ENCODE peak calls at places on chromosomes 2 and 18, in six cellular contexts. X, S, P, K, A and Y are unnamed samples.

GRCh38 chr2:231104115-231104713 is 20.6 kb downstream of the HTR2B start:
- DNase-seq in X (peak; percentile 57), S (peak; percentile 79), P (peak; percentile 43), K (peak; percentile 63), A (peak; percentile 54), Y (peak; percentile 50)

GRCh38 chr2:197615033-197615652 is 60.2 kb downstream of the RFTN2 start:
- DNase-seq in X (no peak), S (no peak), P (no peak), K (no peak), A (no peak), Y (no peak)

GRCh38 chr2:152505495-152505906 is 170.5 kb downstream of the FMNL2 start:
- DNase-seq in X (no peak), S (no peak), P (no peak), K (peak; percentile 92), A (no peak), Y (no peak)

GRCh38 chr2:55047677-55048299 is 2.5 kb downstream of the RTN4 start:
- DNase-seq in X (no peak), S (no peak), P (no peak), K (no peak), A (no peak), Y (no peak)

GRCh38 chr2:97951155-97951670 is 44.5 kb downstream of the TMEM131 start:
- DNase-seq in X (no peak), S (no peak), P (no peak), K (no peak), A (no peak), Y (no peak)

GRCh38 chr2:233424028-233424951 is 70.0 kb downstream of the DGKD start:
- DNase-seq in X (no peak), S (no peak), P (no peak), K (no peak), A (peak; percentile 87), Y (peak; percentile 70)

GRCh38 chr2:237718277-237718634 is 80.3 kb upstream of the RBM44 start:
- DNase-seq in X (no peak), S (peak; percentile 12), P (no peak), K (no peak), A (no peak), Y (no peak)

GRCh38 chr2:74498500-74499268 is 719 bp downstream of the LBX2 start:
- DNase-seq in X (no peak), S (no peak), P (peak; percentile 79), K (no peak), A (peak; percentile 40), Y (no peak)

GRCh38 chr18:52283927-52284326 is 56.1 kb upstream of the DCC start:
- DNase-seq in X (no peak), S (no peak), P (no peak), K (no peak), A (no peak), Y (no peak)

GRCh38 chr2:75582840-75583239 is 22.1 kb upstream of the EVA1A start:
- DNase-seq in X (no peak), S (no peak), P (no peak), K (no peak), A (no peak), Y (no peak)

GRCh38 chr2:234952270-234953115 is 676 bp downstream of the SH3BP4 start:
- DNase-seq in X (no peak), S (no peak), P (no peak), K (no peak), A (peak; percentile 53), Y (no peak)

GRCh38 chr2:88737385-88737784 is 45.9 kb downstream of the RPIA start:
- DNase-seq in X (no peak), S (no peak), P (no peak), K (no peak), A (no peak), Y (no peak)

GRCh38 chr2:20438334-20439192 is 8.3 kb upstream of the RHOB start:
- DNase-seq in X (peak; percentile 39), S (no peak), P (no peak), K (peak; percentile 91), A (no peak), Y (no peak)

GRCh38 chr2:241575624-241576292 is 17.2 kb downstream of the BOK start:
- DNase-seq in X (no peak), S (no peak), P (peak; percentile 25), K (no peak), A (no peak), Y (no peak)

GRCh38 chr18:32287249-32287648 is 97.4 kb downstream of the MEP1B start:
- DNase-seq in X (no peak), S (no peak), P (no peak), K (no peak), A (no peak), Y (no peak)

GRCh38 chr2:47321411-47322031 is 81.4 kb upstream of the MSH2 start:
- DNase-seq in X (no peak), S (no peak), P (no peak), K (no peak), A (no peak), Y (peak; percentile 61)

GRCh38 chr18:36769172-36769571 is 59.6 kb downstream of the TPGS2 start:
- DNase-seq in X (no peak), S (no peak), P (no peak), K (no peak), A (no peak), Y (no peak)

GRCh38 chr2:47653909-47654789 is 128.8 kb upstream of the MSH6 start:
- DNase-seq in X (no peak), S (peak; percentile 24), P (peak; percentile 71), K (no peak), A (no peak), Y (no peak)

GRCh38 chr18:22524783-22525182 is 107.1 kb upstream of the CTAGE1 start:
- DNase-seq in X (no peak), S (no peak), P (no peak), K (no peak), A (no peak), Y (no peak)

GRCh38 chr18:22521026-22521707 is 103.5 kb upstream of the CTAGE1 start:
- DNase-seq in X (no peak), S (no peak), P (no peak), K (no peak), A (no peak), Y (no peak)

GRCh38 chr18:22525313-22525712 is 107.6 kb upstream of the CTAGE1 start:
- DNase-seq in X (no peak), S (no peak), P (no peak), K (no peak), A (no peak), Y (no peak)

GRCh38 chr18:22525883-22526282 is 108.2 kb upstream of the CTAGE1 start:
- DNase-seq in X (no peak), S (no peak), P (no peak), K (no peak), A (no peak), Y (no peak)

GRCh38 chr18:22523481-22523880 is 105.8 kb upstream of the CTAGE1 start:
- DNase-seq in X (no peak), S (no peak), P (no peak), K (no peak), A (no peak), Y (no peak)
- H3K27me3 ChIP-seq in X (no peaks in the 10 kb centered on the region), S (no peaks in the 10 kb centered on the region), P (no peaks in the 10 kb centered on the region), K (no peaks in the 10 kb centered on the region), A (no peaks in the 10 kb centered on the region), Y (peaks cover 20% of the 10 kb centered on the region)

DNA sequence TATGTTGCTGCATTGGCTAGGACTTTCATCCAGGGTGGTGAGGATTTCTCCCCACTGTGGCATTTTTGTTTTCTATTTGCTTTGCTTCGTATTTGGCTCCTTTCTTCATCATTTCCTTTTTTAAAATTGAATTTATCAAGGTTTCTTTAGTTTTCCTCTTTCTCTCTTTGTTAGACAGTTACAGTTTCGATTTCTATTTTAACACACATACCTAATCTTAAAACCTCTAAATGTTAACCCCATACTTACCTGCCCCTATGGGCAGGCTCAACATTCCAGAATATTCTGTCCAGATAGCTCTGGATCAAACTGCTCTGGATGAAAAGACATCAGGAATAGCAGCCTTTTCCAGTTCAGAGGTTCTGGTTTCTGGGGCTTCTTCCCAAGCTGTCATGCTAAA is 49.2 kb downstream of the DIPK1C start:
- DNase-seq in X (no peak), S (no peak), P (no peak), K (no peak), A (no peak), Y (no peak)
- TF ChIP-seq CTCF in X (no peak), S (no peak), P (no peak), K (no peak), A (no peak), Y (no peak)

GRCh38 chr2:229715895-229716507 is 1.6 kb upstream of the DNER start:
- DNase-seq in X (no peak), S (no peak), P (peak; percentile 55), K (peak; percentile 28), A (no peak), Y (no peak)

GRCh38 chr2:229712125-229712524 is 2.2 kb downstream of the DNER start:
- DNase-seq in X (no peak), S (no peak), P (no peak), K (no peak), A (no peak), Y (no peak)

GRCh38 chr2:229714080-229714735 is at the start of gene DNER:
- DNase-seq in X (no peak), S (no peak), P (peak; percentile 70), K (no peak), A (peak; percentile 42), Y (peak; percentile 89)

GRCh38 chr2:229713371-229714079 is 830 bp downstream of the DNER start:
- DNase-seq in X (no peak), S (no peak), P (peak; percentile 70), K (no peak), A (peak; percentile 32), Y (peak; percentile 84)

GRCh38 chr2:229714736-229715541 is 584 bp upstream of the DNER start:
- DNase-seq in X (no peak), S (no peak), P (peak; percentile 89), K (no peak), A (peak; percentile 51), Y (peak; percentile 57)
- H3K27me3 ChIP-seq in X (peaks cover 81% of the 10 kb centered on the region), S (peaks cover 9% of the 10 kb centered on the region), P (peaks cover 8% of the 10 kb centered on the region), K (peaks cover 37% of the 10 kb centered on the region), A (peaks cover 94% of the 10 kb centered on the region), Y (no peaks in the 10 kb centered on the region)

DNA sequence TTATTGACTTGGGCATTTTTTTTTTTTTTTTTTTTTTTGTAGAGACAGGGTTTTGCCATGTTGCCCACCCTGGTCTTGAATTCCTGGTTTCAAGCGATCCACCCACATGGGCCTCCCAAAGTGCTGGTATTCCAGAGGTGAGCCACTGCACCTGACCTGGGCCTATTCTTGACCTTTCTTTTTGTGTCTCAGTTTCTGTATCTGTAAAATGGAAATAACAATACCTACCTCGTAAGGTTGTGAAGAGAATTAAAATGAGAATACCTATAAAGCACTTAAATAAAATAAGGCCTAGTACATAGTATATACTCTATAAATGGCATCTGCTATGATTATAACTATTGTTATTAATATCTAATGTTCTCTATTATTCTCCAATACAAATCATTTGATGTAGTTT is 15.7 kb downstream of the MAP4K3 start:
- DNase-seq in X (no peak), S (no peak), P (no peak), K (no peak), A (no peak), Y (no peak)
- TF ChIP-seq CTCF in X (no peak), S (no peak), P (no peak), K (no peak), A (no peak), Y (no peak)